ENCODE peak calls at places on chromosomes 1 and 21, in six cellular contexts. E is upper lobe of left lung, Q is IMR-90, M is sigmoid colon, N is Peyer's patch, H is A549. B is an unnamed sample.

GRCh38 chr21:45634511-45635183 is 8.9 kb upstream of the PCBP3 start:
- DNase-seq in M (no peak), Q (peak), E (no peak), N (no peak), H (no peak), B (no peak)

GRCh38 chr1:230251644-230252191 is 174.4 kb downstream of the PGBD5 start:
- DNase-seq in E (no peak), Q (no peak), N (no peak), M (no peak), H (no peak), B (no peak)

GRCh38 chr1:32250893-32251716 is at the start of gene LCK:
- DNase-seq in Q (no peak), N (peak), H (no peak), E (no peak), M (no peak), B (no peak)

GRCh38 chr21:43269461-43269860 is 100.7 kb downstream of the CRYAA start:
- DNase-seq in N (no peak), E (no peak), M (no peak), Q (no peak), H (no peak), B (peak)

GRCh38 chr1:72369358-72369757 is 87.0 kb upstream of the NEGR1 start:
- DNase-seq in E (no peak), N (no peak), H (no peak), Q (no peak), M (no peak), B (no peak)

GRCh38 chr1:154304664-154305337 is 16.1 kb upstream of the AQP10 start:
- DNase-seq in H (no peak), Q (no peak), E (no peak), M (no peak), N (no peak), B (no peak)

GRCh38 chr1:205259361-205259832 is 31.7 kb downstream of the TMCC2 start:
- DNase-seq in E (peak), H (no peak), M (no peak), N (no peak), Q (peak), B (peak)

GRCh38 chr1:10152709-10153284 is 57.6 kb upstream of the KIF1B start:
- DNase-seq in N (peak), M (no peak), E (peak), Q (peak), H (peak), B (peak)

GRCh38 chr1:2227341-2228156 is 570 bp upstream of the SKI start:
- DNase-seq in Q (peak), H (peak), M (peak), N (peak), E (peak), B (peak)
- TF ChIP-seq POLR2A in Q (peak), H (peak), M (peak), N (peak), E (peak), B (peak)

DNA sequence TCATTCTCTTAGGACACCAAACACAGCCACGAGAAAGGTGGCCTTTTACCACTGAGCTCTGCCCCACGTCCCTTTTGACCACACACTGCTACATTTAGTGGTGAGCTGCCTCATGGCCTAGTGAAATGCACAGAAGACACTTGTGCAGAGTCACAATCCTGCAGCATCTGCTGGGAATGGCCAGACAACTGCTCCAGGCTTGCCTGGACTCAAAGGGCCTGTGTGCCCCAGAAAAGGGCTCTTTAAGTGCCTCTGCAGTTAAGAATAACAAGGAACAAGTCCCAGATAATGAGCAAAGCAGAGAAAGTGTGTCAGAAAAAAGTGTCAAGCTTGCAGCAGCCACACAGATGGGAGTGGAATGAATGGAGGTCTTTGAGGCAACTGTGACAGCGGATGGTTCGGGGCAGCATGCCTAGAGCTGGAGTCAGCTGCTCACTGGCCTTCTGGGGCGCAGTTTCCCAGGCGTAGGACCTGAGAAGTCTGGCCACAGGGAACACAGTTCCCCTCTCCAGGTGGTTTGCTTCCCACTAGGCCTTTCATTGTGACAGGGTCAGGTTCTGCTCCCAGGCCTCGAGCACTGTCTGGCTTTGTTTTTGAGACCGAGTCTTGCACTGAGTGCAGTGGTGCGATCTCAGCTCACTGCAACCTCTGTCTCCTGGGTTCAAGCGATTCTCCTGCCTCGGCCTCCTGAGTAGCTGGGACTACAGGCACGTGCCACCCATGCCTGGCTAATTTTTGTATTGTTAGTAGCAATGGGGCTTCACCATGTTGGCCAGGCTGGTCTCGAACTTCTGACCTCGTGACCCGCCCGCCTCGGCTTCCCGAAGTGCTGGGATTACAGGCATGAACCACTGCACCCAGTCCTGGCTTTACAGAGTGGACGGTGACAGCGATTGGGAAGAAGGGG is 5.0 kb downstream of the PARP1 start:
- DNase-seq in E (no peak), H (no peak), N (no peak), M (no peak), Q (no peak), B (no peak)
- H3K4me3 ChIP-seq in E (no peak), H (no peak), N (no peak), M (no peak), Q (no peak), B (no peak)

GRCh38 chr1:44355582-44356305 is 687 bp upstream of the ERI3 start:
- DNase-seq in N (no peak), Q (no peak), M (no peak), E (no peak), H (no peak), B (peak)

GRCh38 chr1:44354840-44355581 is at the start of gene ERI3:
- DNase-seq in E (peak), N (peak), Q (peak), M (peak), H (peak), B (peak)

GRCh38 chr1:44359234-44359937 is 4.3 kb upstream of the ERI3 start:
- DNase-seq in Q (no peak), E (no peak), N (no peak), H (no peak), M (no peak), B (no peak)

GRCh38 chr1:44354268-44354839 is 703 bp downstream of the ERI3 start:
- DNase-seq in H (no peak), E (peak), N (no peak), M (no peak), Q (peak), B (no peak)

DNA sequence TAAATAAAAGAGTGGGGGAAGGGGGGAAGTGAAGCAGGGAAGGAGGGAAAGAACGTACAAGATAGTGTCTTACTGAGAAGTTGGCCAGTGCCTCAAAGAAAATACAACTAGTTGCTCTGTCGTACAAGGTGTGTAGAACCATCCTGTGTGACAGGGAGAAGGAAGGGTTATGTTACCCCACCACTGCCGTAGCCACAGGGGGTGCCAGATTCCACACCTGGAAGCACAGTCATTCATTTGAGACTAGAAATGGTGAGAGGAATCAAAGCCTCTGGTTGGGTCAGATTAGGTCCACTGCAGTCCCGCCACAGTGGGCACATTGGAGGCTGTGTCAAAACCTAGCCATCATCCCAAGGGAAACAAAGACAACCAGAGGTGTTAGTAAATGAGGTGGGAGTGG is 2.7 kb upstream of the ERI3 start:
- DNase-seq in E (no peak), H (no peak), Q (no peak), N (no peak), M (no peak), B (no peak)
- TF ChIP-seq CTCF in E (no peak), H (no peak), Q (no peak), N (no peak), M (no peak), B (no peak)

GRCh38 chr1:158819461-158820443 is 11.4 kb upstream of the MNDA start:
- DNase-seq in E (no peak), Q (no peak), H (no peak), N (no peak), M (no peak), B (peak)

GRCh38 chr1:158814970-158815369 is 16.2 kb upstream of the MNDA start:
- DNase-seq in N (no peak), E (no peak), Q (no peak), M (no peak), H (no peak), B (no peak)

GRCh38 chr1:158818560-158818959 is 12.6 kb upstream of the MNDA start:
- DNase-seq in Q (no peak), M (no peak), E (no peak), H (no peak), N (no peak), B (peak)

GRCh38 chr1:158821723-158822122 is 9.4 kb upstream of the MNDA start:
- DNase-seq in E (no peak), Q (no peak), N (no peak), M (no peak), H (no peak), B (no peak)

GRCh38 chr1:158818991-158819405 is 12.2 kb upstream of the MNDA start:
- DNase-seq in N (no peak), M (no peak), Q (no peak), E (peak), H (no peak), B (peak)
- TF ChIP-seq POLR2A in N (no peak), M (no peak), Q (no peak), E (no peak), H (no peak), B (no peak)

GRCh38 chr1:109781807-109782206 is 18.1 kb upstream of the EPS8L3 start:
- DNase-seq in N (no peak), H (no peak), E (no peak), M (no peak), Q (no peak), B (no peak)

GRCh38 chr1:109784551-109785252 is 21.0 kb upstream of the EPS8L3 start:
- DNase-seq in H (no peak), Q (no peak), M (peak), N (peak), E (no peak), B (no peak)

GRCh38 chr1:109782927-109783326 is 19.2 kb upstream of the EPS8L3 start:
- DNase-seq in H (no peak), N (peak), Q (no peak), M (peak), E (no peak), B (no peak)

GRCh38 chr1:109782514-109782913 is 18.8 kb upstream of the EPS8L3 start:
- DNase-seq in N (peak), Q (peak), E (no peak), H (no peak), M (peak), B (no peak)

DNA sequence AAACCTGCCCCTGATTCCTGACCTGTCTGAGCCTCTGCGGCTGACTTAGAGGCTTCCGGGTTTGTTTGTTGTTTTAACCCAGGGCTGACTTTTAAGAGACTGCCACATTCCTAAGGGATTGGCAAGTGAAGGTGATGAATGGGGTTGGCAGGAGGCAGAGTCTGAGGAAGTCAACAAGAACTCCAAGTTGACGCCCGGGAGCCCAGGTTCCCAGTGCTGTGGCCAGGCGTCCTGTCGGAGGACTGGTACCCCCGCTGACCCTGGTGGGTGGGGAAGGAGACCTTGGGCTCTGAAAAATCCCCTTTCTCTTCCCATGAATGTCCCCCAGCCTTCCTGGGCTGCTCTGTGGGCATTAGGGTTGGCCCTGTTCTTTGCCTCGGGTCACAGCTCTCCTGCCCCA is 19.7 kb upstream of the EPS8L3 start:
- DNase-seq in Q (peak), E (peak), N (peak), H (peak), M (peak), B (no peak)
- H3K4me3 ChIP-seq in Q (no peak), E (no peak), N (no peak), H (no peak), M (no peak), B (no peak)

DNA sequence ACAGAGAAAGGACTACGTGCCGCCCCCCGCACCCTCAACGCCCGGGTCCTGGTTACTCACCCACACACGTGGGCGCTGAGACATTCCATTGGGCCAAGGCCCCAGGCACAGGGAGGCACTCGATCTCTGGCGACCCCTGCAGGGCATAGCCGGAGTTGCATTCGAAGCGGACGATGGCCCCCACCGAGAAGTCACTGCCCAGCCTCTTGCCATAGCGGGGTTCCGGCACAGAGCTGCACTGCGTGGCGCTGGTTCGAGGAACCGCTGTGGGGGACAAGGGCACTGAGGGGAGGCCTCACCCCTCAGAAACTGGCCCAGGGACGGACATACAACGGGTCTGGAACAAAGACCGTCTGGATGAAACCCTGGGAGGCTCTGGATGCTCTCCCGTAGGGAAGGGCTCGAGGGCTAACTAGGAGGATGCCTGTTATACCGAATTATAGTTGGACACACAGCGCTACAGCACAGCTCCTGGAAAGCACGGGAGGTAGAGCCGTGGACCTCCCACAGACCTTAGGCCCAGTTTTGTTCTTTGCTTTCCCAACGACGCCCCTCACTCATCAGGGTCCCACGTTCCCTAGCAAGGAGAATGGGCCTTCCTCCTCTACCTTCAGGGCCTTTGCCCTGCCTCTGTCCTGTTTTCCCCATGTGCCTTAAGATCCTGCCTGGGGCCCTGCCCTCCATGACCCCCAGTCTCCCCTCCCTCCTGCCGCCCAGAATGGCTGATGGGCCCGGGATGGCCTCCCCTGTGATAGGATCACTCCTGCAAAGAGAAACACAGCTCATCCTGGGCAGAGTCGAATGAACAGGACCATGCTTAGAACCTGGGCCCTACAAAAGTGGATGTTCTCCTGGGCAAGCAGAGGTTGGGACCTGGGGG is 152.8 kb downstream of the ZSCAN20 start:
- DNase-seq in E (no peak), Q (no peak), M (no peak), H (no peak), N (no peak), B (peak)
- TF ChIP-seq CTCF in E (no peak), Q (peak), M (no peak), H (no peak), N (no peak), B (peak)

GRCh38 chr1:241654019-241654418 is 1.9 kb downstream of the WDR64 start:
- DNase-seq in Q (no peak), M (no peak), H (no peak), N (no peak), E (no peak), B (no peak)
- TF ChIP-seq POLR2A in Q (no peak), M (no peak), H (no peak), N (no peak), E (no peak), B (no peak)

DNA sequence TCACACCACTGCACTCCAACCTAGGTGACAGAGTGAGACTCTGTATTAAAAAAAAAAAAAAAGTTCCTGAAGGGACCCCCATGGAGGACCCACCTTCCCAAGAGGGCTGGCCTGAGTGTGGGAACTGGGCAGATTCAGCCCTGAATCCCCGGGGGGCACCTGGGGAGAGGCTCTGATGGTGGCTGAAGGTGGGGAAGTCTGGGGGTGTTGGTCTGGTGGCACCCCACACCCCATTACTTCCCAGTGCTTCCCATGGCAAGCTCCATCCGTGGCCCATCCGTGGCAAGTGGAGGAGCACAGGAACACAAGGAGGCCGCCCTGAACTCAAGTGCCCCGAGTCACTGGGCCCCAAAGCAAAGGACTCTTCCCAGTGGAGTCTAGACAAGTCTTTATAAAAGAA is 778 bp upstream of the TNFRSF25 start:
- DNase-seq in M (no peak), E (no peak), H (no peak), N (no peak), Q (no peak), B (no peak)
- H3K4me3 ChIP-seq in M (no peak), E (no peak), H (no peak), N (no peak), Q (no peak), B (no peak)

GRCh38 chr1:235919797-235920475 is 53.2 kb upstream of the LYST start:
- DNase-seq in Q (peak), E (no peak), N (no peak), H (no peak), M (no peak), B (no peak)

GRCh38 chr1:235917267-235917811 is 50.6 kb upstream of the LYST start:
- DNase-seq in H (peak), N (peak), M (peak), E (peak), Q (peak), B (peak)

GRCh38 chr1:235918481-235918880 is 51.8 kb upstream of the LYST start:
- DNase-seq in Q (no peak), M (no peak), H (no peak), N (no peak), E (no peak), B (no peak)

GRCh38 chr1:235919127-235919796 is 52.6 kb upstream of the LYST start:
- DNase-seq in H (no peak), E (no peak), Q (no peak), N (no peak), M (no peak), B (no peak)

GRCh38 chr1:235918032-235918431 is 51.3 kb upstream of the LYST start:
- DNase-seq in H (no peak), N (no peak), E (no peak), M (peak), Q (no peak), B (no peak)
- TF ChIP-seq CTCF in H (no peak), N (no peak), E (no peak), M (no peak), Q (no peak), B (no peak)

GRCh38 chr1:100895540-100896480 is at the start of gene SLC30A7:
- DNase-seq in Q (peak), M (peak), H (peak), N (peak), E (peak), B (peak)
- TF ChIP-seq POLR2A in Q (peak), M (peak), H (peak), N (peak), E (peak), B (peak)

B was measured in NB4.